ENCODE peak calls at places on chromosomes 1 and 21, in five cellular contexts. G, N, F, E and I are unnamed samples.
A peak's percentile ranks its signal among the peaks of the same experiment; 100 is the strongest.

GRCh38 chr1:68795956-68796355 is 299.1 kb upstream of the DEPDC1 start:
- DNase-seq in G (no peak), N (no peak), F (no peak), E (no peak), I (peak; percentile 5)

GRCh38 chr1:81802601-81803422 is 2.1 kb downstream of the ADGRL2 start:
- DNase-seq in G (peak; percentile 75), N (peak; percentile 93), F (peak; percentile 80), E (peak; percentile 67), I (peak; percentile 53)

GRCh38 chr1:18175530-18176377 is 68.2 kb downstream of the IGSF21 start:
- DNase-seq in G (no peak), N (no peak), F (no peak), E (no peak), I (no peak)

GRCh38 chr1:233982827-233983518 is 78.5 kb downstream of the SLC35F3 start:
- DNase-seq in G (no peak), N (no peak), F (no peak), E (no peak), I (no peak)

GRCh38 chr1:229402993-229403392 is 30.9 kb downstream of the ACTA1 start:
- DNase-seq in G (no peak), N (no peak), F (peak; percentile 41), E (no peak), I (no peak)

GRCh38 chr1:11946647-11947046 is 12.1 kb downstream of the PLOD1 start:
- DNase-seq in G (no peak), N (no peak), F (no peak), E (no peak), I (no peak)

GRCh38 chr1:33372677-33373076 is 51.8 kb upstream of the A3GALT2 start:
- DNase-seq in G (no peak), N (no peak), F (no peak), E (no peak), I (no peak)

GRCh38 chr21:15422761-15423160 is 307.0 kb upstream of the USP25 start:
- DNase-seq in G (peak; percentile 18), N (no peak), F (no peak), E (peak; percentile 88), I (peak; percentile 92)

GRCh38 chr1:241837901-241838300 is 10.1 kb upstream of the EXO1 start:
- DNase-seq in G (peak; percentile 88), N (no peak), F (no peak), E (peak; percentile 89), I (peak; percentile 51)

GRCh38 chr1:45723248-45723930 is 27.1 kb downstream of the IPP start:
- DNase-seq in G (no peak), N (no peak), F (no peak), E (no peak), I (no peak)

GRCh38 chr1:219900201-219900600 is 28.2 kb downstream of the SLC30A10 start:
- DNase-seq in G (no peak), N (no peak), F (no peak), E (peak; percentile 39), I (peak; percentile 85)

GRCh38 chr1:40785446-40785845 is 1.9 kb downstream of the KCNQ4 start:
- DNase-seq in G (no peak), N (no peak), F (no peak), E (no peak), I (no peak)

GRCh38 chr1:236156512-236157208 is 14.3 kb downstream of the GPR137B start:
- DNase-seq in G (no peak), N (peak; percentile 81), F (peak; percentile 64), E (no peak), I (no peak)

GRCh38 chr1:235567812-235568444 is 63.7 kb upstream of the B3GALNT2 start:
- DNase-seq in G (no peak), N (peak; percentile 40), F (no peak), E (no peak), I (no peak)

GRCh38 chr21:21230672-21231071 is 232.5 kb downstream of the NCAM2 start:
- DNase-seq in G (peak; percentile 19), N (no peak), F (no peak), E (peak; percentile 37), I (peak; percentile 30)

GRCh38 chr1:154972517-154973343 is 1.8 kb upstream of the CKS1B start:
- DNase-seq in G (peak; percentile 90), N (peak; percentile 95), F (peak; percentile 89), E (peak; percentile 96), I (peak; percentile 97)

GRCh38 chr1:5519366-5520135 is 472.7 kb downstream of the NPHP4 start:
- DNase-seq in G (no peak), N (peak; percentile 60), F (no peak), E (no peak), I (no peak)

GRCh38 chr1:236128646-236129178 is 13.6 kb upstream of the GPR137B start:
- DNase-seq in G (no peak), N (no peak), F (no peak), E (no peak), I (peak; percentile 29)

GRCh38 chr1:7594714-7595295 is 176.3 kb upstream of the VAMP3 start:
- DNase-seq in G (no peak), N (peak; percentile 68), F (peak; percentile 11), E (no peak), I (no peak)

GRCh38 chr1:47533176-47534039 is 95.6 kb downstream of the FOXD2 start:
- DNase-seq in G (peak; percentile 47), N (peak; percentile 87), F (peak; percentile 67), E (peak; percentile 71), I (peak; percentile 82)

GRCh38 chr1:175373786-175374623 is 181.4 kb upstream of the KIAA0040 start:
- DNase-seq in G (peak; percentile 1), N (no peak), F (no peak), E (no peak), I (peak; percentile 9)

GRCh38 chr1:47196622-47197021 is 6.8 kb upstream of the PDZK1IP1 start:
- DNase-seq in G (no peak), N (peak; percentile 74), F (peak; percentile 60), E (no peak), I (no peak)

GRCh38 chr21:39048064-39048463 is 135.2 kb downstream of the PSMG1 start:
- DNase-seq in G (peak; percentile 38), N (no peak), F (no peak), E (peak; percentile 14), I (peak; percentile 65)

GRCh38 chr1:59057211-59057694 is 239.6 kb upstream of the FGGY start:
- DNase-seq in G (peak; percentile 98), N (peak; percentile 95), F (no peak), E (peak; percentile 98), I (peak; percentile 91)

GRCh38 chr1:64701071-64701470 is 43.8 kb upstream of the RAVER2 start:
- DNase-seq in G (no peak), N (no peak), F (no peak), E (no peak), I (no peak)

DNA sequence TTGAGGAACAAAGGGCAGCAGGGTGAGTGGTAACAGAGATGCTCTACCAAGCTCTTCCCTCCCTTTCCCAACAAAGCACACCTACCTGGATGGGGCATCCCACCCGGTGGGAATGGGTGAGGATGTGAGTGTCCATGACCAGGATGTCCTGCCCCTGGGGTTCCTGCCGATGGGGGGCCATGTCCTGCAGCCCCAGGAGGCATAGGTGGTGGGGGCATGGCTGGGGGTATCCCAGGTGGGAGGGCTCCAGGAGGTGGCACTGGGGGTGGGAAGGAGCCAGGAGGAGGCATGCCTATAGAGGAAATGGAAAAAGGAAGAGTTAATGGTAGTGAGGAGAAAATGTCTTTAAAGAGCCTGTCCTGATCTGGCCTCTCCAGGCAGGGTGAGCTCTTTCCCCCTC is 1.9 kb downstream of the SF3B4 start:
- DNase-seq in G (no peak), N (no peak), F (no peak), E (no peak), I (no peak)
- H3K4me3 ChIP-seq in G (no peak overlapping the region), N (no peak overlapping the region), F (no peak overlapping the region), E (no peak overlapping the region), I (no peak overlapping the region)

DNA sequence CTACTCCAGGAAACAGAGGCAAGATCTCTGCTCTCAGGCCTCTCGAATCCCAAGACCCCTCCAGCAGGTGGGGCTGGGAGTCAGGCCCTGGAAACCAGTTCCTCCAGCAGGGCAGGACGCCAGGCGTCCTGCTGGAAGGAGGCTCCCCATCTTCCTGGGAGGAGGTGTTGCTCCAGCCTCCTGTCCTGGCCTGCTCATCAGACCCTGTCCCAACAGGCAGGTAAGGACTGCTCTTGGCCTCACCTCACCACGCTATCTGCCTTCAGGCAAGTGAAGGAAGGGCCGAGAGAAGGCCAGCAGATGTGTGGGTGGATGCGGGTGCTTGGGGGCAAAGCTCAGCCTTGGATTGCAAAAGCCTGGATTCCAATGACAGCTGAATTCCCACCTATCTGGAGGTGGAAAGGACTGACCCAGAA is 82.9 kb downstream of the SSBP3 start:
- DNase-seq in G (no peak), N (no peak), F (no peak), E (no peak), I (no peak)
- TF ChIP-seq CTCF in G (no peak), N (no peak), F (no peak), E (no peak), I (no peak)

GRCh38 chr1:27176323-27176722 is 21.4 kb upstream of the SLC9A1 start:
- DNase-seq in G (no peak), N (no peak), F (no peak), E (no peak), I (no peak)

GRCh38 chr1:27179373-27179772 is 24.4 kb upstream of the SLC9A1 start:
- DNase-seq in G (peak; percentile 39), N (no peak), F (no peak), E (peak; percentile 26), I (no peak)

GRCh38 chr1:27180037-27180436 is 25.1 kb upstream of the SLC9A1 start:
- DNase-seq in G (no peak), N (no peak), F (no peak), E (no peak), I (no peak)

DNA sequence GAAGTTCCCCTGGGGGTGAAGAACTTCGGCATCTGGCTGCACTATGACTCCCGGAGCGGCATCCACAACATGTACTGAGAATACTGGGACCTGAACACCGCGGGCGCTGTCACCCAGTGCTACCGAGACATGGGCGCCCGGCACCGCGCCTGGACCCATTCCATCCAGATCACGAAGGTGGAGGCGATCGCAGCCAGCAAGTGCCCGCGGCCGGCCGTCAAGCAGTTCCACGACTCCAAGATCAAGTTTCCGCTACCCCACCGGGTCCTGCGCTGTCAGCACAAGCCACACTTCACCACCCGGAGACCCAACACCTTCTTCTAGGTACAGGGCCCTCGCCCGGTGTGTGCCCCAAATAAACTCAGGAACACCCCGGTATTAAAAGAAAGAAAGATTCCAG is 22.0 kb upstream of the SLC9A1 start:
- DNase-seq in G (no peak), N (no peak), F (no peak), E (no peak), I (no peak)
- H3K4me3 ChIP-seq in G (no peak overlapping the region), N (no peak overlapping the region), F (no peak overlapping the region), E (no peak overlapping the region), I (no peak overlapping the region)

GRCh38 chr1:114339379-114339778 is 171.6 kb downstream of the TRIM33 start:
- DNase-seq in G (no peak), N (no peak), F (no peak), E (no peak), I (no peak)
- TF ChIP-seq CTCF in G (no peak), N (no peak), F (no peak), E (no peak), I (no peak)

DNA sequence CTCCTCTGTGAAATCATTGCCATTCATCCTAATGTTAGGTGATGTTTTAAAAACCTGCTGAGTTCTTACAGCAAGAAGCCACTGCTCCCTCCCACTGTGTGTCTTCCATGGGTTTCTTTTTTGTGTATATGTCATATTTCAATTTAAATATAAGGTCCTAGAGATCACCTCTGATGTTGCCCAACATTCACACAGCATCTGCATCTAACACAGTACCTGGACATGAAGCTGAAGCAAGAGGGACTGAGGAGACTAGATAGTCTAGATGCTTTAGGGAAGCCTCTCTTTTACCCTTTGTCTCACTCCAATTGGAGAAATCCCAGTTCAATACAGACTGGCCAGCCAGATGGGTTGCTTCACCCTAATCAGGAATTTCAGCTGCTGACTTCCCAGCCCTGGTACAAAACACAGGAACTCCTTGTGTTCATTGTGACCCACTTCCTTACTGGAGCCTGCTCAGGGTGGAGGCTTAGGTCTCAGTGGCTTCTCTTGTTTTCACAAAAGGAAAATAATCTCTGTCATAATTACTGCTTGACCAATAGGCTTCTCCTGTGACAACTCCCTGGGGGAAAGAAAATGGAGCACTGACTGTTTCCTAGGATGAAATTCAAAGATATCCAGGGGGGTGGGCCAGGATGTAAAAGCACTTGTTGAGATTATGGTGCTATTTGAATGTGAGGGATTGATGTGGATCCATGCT is 17.3 kb downstream of the BTG2 start:
- DNase-seq in G (no peak), N (no peak), F (no peak), E (peak; percentile 67), I (no peak)
- H3K4me3 ChIP-seq in G (no peak overlapping the region), N (no peak overlapping the region), F (no peak overlapping the region), E (no peak overlapping the region), I (no peak overlapping the region)